ENCODE peak calls at places on chromosomes 1 and 21, in eight cellular contexts. R is AG08395; H is astrocyte of the spinal cord; E is stimulated activated CD4-positive, alpha-beta T cell treated with anti-CD3 and anti-CD28 coated beads, Interleukin-12 subunit alpha, Interleukin-12 subunit beta, amount 100 ng/mL, for 48 hours; I is heart left ventricle; O is lung; D is activated CD4-positive, alpha-beta T cell treated with anti-CD3 and anti-CD28 coated beads for 36 hours; V is SK-N-DZ. B is an unnamed sample.
A peak's percentile ranks its signal among the peaks of the same experiment; 100 is the strongest.

GRCh38 chr1:95116666-95117206 is 419 bp upstream of the TLCD4 start:
- DNase-seq in R (peak; percentile 16), H (peak; percentile 39), E (peak; percentile 28), I (peak; percentile 64), O (peak; percentile 71), D (peak; percentile 74), V (peak; percentile 83), B (peak; percentile 40)

GRCh38 chr1:225891229-225891972 is 2.5 kb upstream of the LEFTY1 start:
- DNase-seq in R (no peak), H (no peak), E (no peak), I (no peak), O (no peak), D (no peak), V (no peak), B (no peak)

GRCh38 chr21:26835027-26835713 is 10.0 kb downstream of the ADAMTS1 start:
- DNase-seq in R (peak; percentile 49), H (peak; percentile 76), E (no peak), I (no peak), O (no peak), D (no peak), V (no peak), B (no peak)

GRCh38 chr21:23131177-23131576 is 2133.0 kb downstream of the NCAM2 start:
- DNase-seq in R (no peak), H (no peak), E (no peak), I (no peak), O (no peak), D (no peak), V (peak; percentile 29), B (no peak)

GRCh38 chr21:42276076-42276475 is 39.1 kb downstream of the TFF3 start:
- DNase-seq in R (no peak), H (no peak), E (no peak), I (no peak), O (no peak), D (no peak), V (no peak), B (no peak)

GRCh38 chr1:234517087-234517802 is 38.3 kb upstream of the TARBP1 start:
- DNase-seq in R (no peak), H (no peak), E (no peak), I (no peak), O (no peak), D (no peak), V (no peak), B (no peak)

GRCh38 chr1:57881696-57882095 is 457.8 kb upstream of the DAB1 start:
- DNase-seq in R (no peak), H (no peak), E (no peak), I (no peak), O (no peak), D (no peak), V (no peak), B (no peak)

GRCh38 chr21:15731243-15731613 is 1.4 kb downstream of the USP25 start:
- DNase-seq in R (no peak), H (no peak), E (no peak), I (no peak), O (no peak), D (no peak), V (no peak), B (no peak)

GRCh38 chr1:113938192-113938591 is 9.1 kb downstream of the HIPK1 start:
- DNase-seq in R (no peak), H (no peak), E (no peak), I (no peak), O (no peak), D (no peak), V (no peak), B (no peak)

GRCh38 chr21:45087022-45087823 is 12.8 kb downstream of the ADARB1 start:
- DNase-seq in R (no peak), H (peak; percentile 46), E (no peak), I (no peak), O (no peak), D (peak; percentile 30), V (no peak), B (no peak)

GRCh38 chr1:22794691-22795090 is 84.1 kb downstream of the EPHB2 start:
- DNase-seq in R (peak; percentile 53), H (no peak), E (no peak), I (no peak), O (no peak), D (no peak), V (no peak), B (no peak)

GRCh38 chr21:32921632-32922230 is 104.0 kb upstream of the OLIG2 start:
- DNase-seq in R (no peak), H (no peak), E (no peak), I (no peak), O (no peak), D (peak; percentile 72), V (no peak), B (no peak)

GRCh38 chr21:15063821-15064575 is 802 bp downstream of the NRIP1 start:
- DNase-seq in R (peak; percentile 60), H (peak; percentile 38), E (no peak), I (peak; percentile 84), O (peak; percentile 58), D (peak; percentile 32), V (no peak), B (no peak)

GRCh38 chr1:3217096-3217724 is 148.2 kb downstream of the PRDM16 start:
- DNase-seq in R (no peak), H (peak; percentile 14), E (no peak), I (no peak), O (no peak), D (no peak), V (no peak), B (no peak)

GRCh38 chr1:40648928-40649591 is 16.4 kb downstream of the RIMS3 start:
- DNase-seq in R (no peak), H (no peak), E (no peak), I (no peak), O (no peak), D (no peak), V (no peak), B (no peak)

GRCh38 chr1:86429830-86430229 is 5.9 kb downstream of the CLCA2 start:
- DNase-seq in R (peak; percentile 92), H (peak; percentile 92), E (no peak), I (no peak), O (peak; percentile 76), D (peak; percentile 17), V (no peak), B (no peak)

GRCh38 chr1:77031101-77031662 is 163.9 kb downstream of the ST6GALNAC5 start:
- DNase-seq in R (peak; percentile 73), H (peak; percentile 54), E (no peak), I (no peak), O (no peak), D (no peak), V (no peak), B (no peak)

GRCh38 chr1:2412773-2413494 is 570 bp upstream of the PEX10 start:
- DNase-seq in R (peak; percentile 62), H (no peak), E (no peak), I (peak; percentile 67), O (no peak), D (peak; percentile 46), V (peak; percentile 24), B (peak; percentile 66)

GRCh38 chr1:234212764-234213406 is 160.4 kb upstream of the COA6 start:
- DNase-seq in R (no peak), H (peak; percentile 52), E (no peak), I (no peak), O (no peak), D (peak; percentile 47), V (peak; percentile 53), B (peak; percentile 59)

GRCh38 chr1:39450956-39451601 is 40.4 kb upstream of the BMP8A start:
- DNase-seq in R (peak; percentile 33), H (peak; percentile 44), E (no peak), I (no peak), O (no peak), D (no peak), V (no peak), B (no peak)

GRCh38 chr1:198667186-198667585 is 28.3 kb downstream of the PTPRC start:
- DNase-seq in R (peak; percentile 6), H (no peak), E (no peak), I (no peak), O (no peak), D (no peak), V (no peak), B (no peak)

GRCh38 chr21:44896561-44897286 is 23.2 kb upstream of the PTTG1IP start:
- DNase-seq in R (no peak), H (no peak), E (no peak), I (peak; percentile 55), O (no peak), D (no peak), V (no peak), B (no peak)

GRCh38 chr21:14454642-14455009 is 71.7 kb upstream of the HSPA13 start:
- DNase-seq in R (no peak), H (no peak), E (no peak), I (no peak), O (no peak), D (no peak), V (no peak), B (peak; percentile 7)

B was measured in GM19239.